ENCODE peak calls at places on chromosome 18, in seven cellular contexts. D is astrocyte of the spinal cord, A is GM04504, W is COR-L47, Z is substantia nigra, P is HuH-7.5, L is retinal pigment epithelial cell. B is an unnamed sample.

GRCh38 chr18:59140287-59140885 is 702 bp downstream of the SEC11C start:
- DNase-seq in W (peak), L (peak), Z (no peak), D (peak), A (no peak), P (peak), B (peak)

GRCh38 chr18:74499633-74500032 is 3.5 kb downstream of the CNDP2 start:
- DNase-seq in P (no peak), L (no peak), Z (peak), D (no peak), W (no peak), A (no peak), B (no peak)

GRCh38 chr18:49529596-49529995 is 32.3 kb upstream of the LIPG start:
- DNase-seq in A (no peak), L (no peak), D (no peak), W (no peak), P (no peak), Z (no peak), B (no peak)

GRCh38 chr18:22084547-22084946 is 84.8 kb upstream of the GATA6 start:
- DNase-seq in W (no peak), Z (no peak), D (no peak), A (no peak), P (peak), L (no peak), B (peak)

GRCh38 chr18:44733069-44733753 is 52.5 kb downstream of the SETBP1 start:
- DNase-seq in P (no peak), L (no peak), A (peak), Z (peak), W (no peak), D (peak), B (peak)

GRCh38 chr18:35029770-35030169 is 11.4 kb upstream of the MAPRE2 start:
- DNase-seq in D (no peak), L (no peak), Z (no peak), W (no peak), P (no peak), A (no peak), B (no peak)

GRCh38 chr18:60232541-60232940 is 140.0 kb downstream of the MC4R start:
- DNase-seq in Z (no peak), P (no peak), A (peak), L (no peak), W (no peak), D (peak), B (peak)

GRCh38 chr18:79926306-79926705 is 25.1 kb downstream of the SLC66A2 start:
- DNase-seq in W (no peak), Z (no peak), D (no peak), A (no peak), P (no peak), L (no peak), B (no peak)

GRCh38 chr18:41870191-41870590 is 84.8 kb upstream of the PIK3C3 start:
- DNase-seq in Z (no peak), P (no peak), L (no peak), D (no peak), W (peak), A (no peak), B (no peak)

GRCh38 chr18:61554117-61554776 is 221.0 kb downstream of the CDH20 start:
- DNase-seq in Z (no peak), A (no peak), D (no peak), L (no peak), W (no peak), P (no peak), B (no peak)

GRCh38 chr18:62603211-62603610 is 80.4 kb downstream of the ZCCHC2 start:
- DNase-seq in W (no peak), A (no peak), P (no peak), L (no peak), D (no peak), Z (no peak), B (no peak)

GRCh38 chr18:57803119-57803969 is at the start of gene ATP8B1:
- DNase-seq in Z (no peak), P (peak), A (peak), D (peak), W (peak), L (no peak), B (no peak)

GRCh38 chr18:8254664-8255063 is 354.6 kb upstream of the RAB12 start:
- DNase-seq in L (no peak), W (no peak), P (no peak), D (peak), A (no peak), Z (no peak), B (no peak)

GRCh38 chr18:13136056-13136688 is 82.4 kb upstream of the LDLRAD4 start:
- DNase-seq in D (peak), W (no peak), P (peak), Z (no peak), L (no peak), A (no peak), B (no peak)

GRCh38 chr18:79952996-79953559 is 1.6 kb upstream of the SLC66A2 start:
- DNase-seq in D (no peak), Z (no peak), P (no peak), L (no peak), A (no peak), W (peak), B (no peak)

GRCh38 chr18:39749154-39749553 is 2183.6 kb upstream of the CELF4 start:
- DNase-seq in P (no peak), A (peak), L (no peak), Z (no peak), W (no peak), D (no peak), B (no peak)

GRCh38 chr18:57084331-57085298 is 62.3 kb upstream of the BOD1L2 start:
- DNase-seq in Z (no peak), W (no peak), P (no peak), A (no peak), L (no peak), D (no peak), B (no peak)

GRCh38 chr18:12933323-12933722 is 14.5 kb upstream of the SEH1L start:
- DNase-seq in P (no peak), W (no peak), L (no peak), D (no peak), A (no peak), Z (no peak), B (no peak)

GRCh38 chr18:48842259-48843061 is 108.3 kb downstream of the SMAD7 start:
- DNase-seq in L (no peak), W (no peak), D (peak), P (no peak), A (no peak), Z (no peak), B (no peak)

GRCh38 chr18:63515799-63516198 is 26.4 kb upstream of the SERPINB12 start:
- DNase-seq in D (no peak), P (no peak), W (no peak), Z (no peak), L (no peak), A (no peak), B (no peak)

GRCh38 chr18:34767601-34768027 is 57.5 kb downstream of the DTNA start:
- DNase-seq in A (peak), Z (no peak), L (peak), W (no peak), P (no peak), D (peak), B (peak)

GRCh38 chr18:3624818-3625716 is 175.1 kb downstream of the TGIF1 start:
- DNase-seq in Z (no peak), A (peak), L (peak), P (no peak), W (no peak), D (peak), B (peak)

GRCh38 chr18:57581301-57581934 is 5.1 kb downstream of the FECH start:
- DNase-seq in D (no peak), W (no peak), Z (no peak), A (no peak), P (no peak), L (no peak), B (no peak)